ENCODE peak calls at places on chromosome 11, in ten cellular contexts. E is stimulated activated CD4-positive, alpha-beta T cell treated with anti-CD3 and anti-CD28 coated beads, Interleukin-2, amount 100 ng/mL, for 48 hours; O is naive thymus-derived CD4-positive, alpha-beta T cell; Q is H54; S is NCI-H1436; F is cardiac fibroblast; L is prostate gland; M is coronary artery; Z is cardiac muscle cell; C is left cardiac atrium. R is an unnamed sample.

GRCh38 chr11:34791725-34792124 is 124.5 kb downstream of the APIP start:
- DNase-seq in E (no peak), O (no peak), Q (no peak), S (no peak), F (no peak), L (no peak), M (no peak), Z (no peak), C (no peak), R (no peak)

GRCh38 chr11:22624742-22625447 is 728 bp downstream of the FANCF start:
- DNase-seq in E (no peak), O (no peak), Q (no peak), S (peak), F (peak), L (peak), M (no peak), Z (peak), C (peak), R (peak)

GRCh38 chr11:69496631-69497220 is 15.3 kb downstream of the LINC01488 start:
- DNase-seq in E (no peak), O (no peak), Q (no peak), S (no peak), F (no peak), L (no peak), M (no peak), Z (no peak), C (peak), R (no peak)

GRCh38 chr11:118295834-118296454 is 8.6 kb upstream of the CD3E start:
- DNase-seq in E (no peak), O (no peak), Q (no peak), S (no peak), F (peak), L (peak), M (no peak), Z (peak), C (no peak), R (peak)

GRCh38 chr11:129996113-129996870 is 6.3 kb downstream of the PRDM10 start:
- DNase-seq in E (no peak), O (no peak), Q (no peak), S (no peak), F (no peak), L (no peak), M (no peak), Z (peak), C (no peak), R (no peak)

GRCh38 chr11:102172127-102172848 is 62.0 kb downstream of the YAP1 start:
- DNase-seq in E (no peak), O (no peak), Q (no peak), S (no peak), F (peak), L (no peak), M (no peak), Z (peak), C (peak), R (peak)

GRCh38 chr11:69893631-69894030 is 74.4 kb upstream of the FGF3 start:
- DNase-seq in E (no peak), O (no peak), Q (no peak), S (no peak), F (no peak), L (no peak), M (no peak), Z (no peak), C (no peak), R (no peak)

GRCh38 chr11:235180-235997 is 753 bp downstream of the SIRT3 start:
- DNase-seq in E (no peak), O (no peak), Q (no peak), S (peak), F (no peak), L (no peak), M (no peak), Z (no peak), C (no peak), R (peak)

GRCh38 chr11:69956669-69957190 is 121.4 kb upstream of the ANO1 start:
- DNase-seq in E (no peak), O (no peak), Q (no peak), S (no peak), F (no peak), L (no peak), M (no peak), Z (no peak), C (no peak), R (no peak)

GRCh38 chr11:34866375-34866774 is 49.8 kb downstream of the APIP start:
- DNase-seq in E (no peak), O (no peak), Q (no peak), S (no peak), F (peak), L (no peak), M (no peak), Z (peak), C (no peak), R (no peak)

GRCh38 chr11:46930089-46930488 is 6.5 kb upstream of the CSTPP1 start:
- DNase-seq in E (no peak), O (no peak), Q (no peak), S (no peak), F (peak), L (no peak), M (no peak), Z (peak), C (no peak), R (peak)

GRCh38 chr11:96143016-96143670 is 199.9 kb downstream of the MAML2 start:
- DNase-seq in E (no peak), O (no peak), Q (no peak), S (no peak), F (no peak), L (no peak), M (no peak), Z (peak), C (no peak), R (peak)

GRCh38 chr11:85961930-85962363 is 106.8 kb downstream of the CCDC83 start:
- DNase-seq in E (no peak), O (no peak), Q (no peak), S (peak), F (peak), L (no peak), M (no peak), Z (peak), C (no peak), R (peak)

GRCh38 chr11:130163346-130164220 is 4.0 kb downstream of the ST14 start:
- DNase-seq in E (no peak), O (no peak), Q (no peak), S (no peak), F (no peak), L (no peak), M (peak), Z (no peak), C (no peak), R (no peak)

GRCh38 chr11:14026961-14027360 is 64.4 kb downstream of the SPON1 start:
- DNase-seq in E (no peak), O (no peak), Q (no peak), S (no peak), F (no peak), L (no peak), M (no peak), Z (peak), C (no peak), R (no peak)

R was measured in astrocyte of the spinal cord.